ENCODE peak calls at places on chromosomes 3 and 15, in ten cellular contexts. H is pancreas, K is GM23338, B is neural crest cell, X is bronchial epithelial cell, N is PC-9, V is heart right ventricle, P is breast epithelium, U is hepatocyte, Z is fibroblast of pulmonary artery. M is an unnamed sample.

GRCh38 chr3:1138036-1138435 is 45.2 kb downstream of the CNTN6 start:
- DNase-seq in H (no peak), K (no peak), B (no peak), X (no peak), N (no peak), V (no peak), P (no peak), U (no peak), Z (no peak), M (no peak)

GRCh38 chr15:101325263-101326025 is 30.4 kb upstream of the SNRPA1 start:
- DNase-seq in H (no peak), K (no peak), B (no peak), X (no peak), N (no peak), V (no peak), P (peak), U (no peak), Z (no peak), M (no peak)

GRCh38 chr3:68876112-68876713 is 56.1 kb downstream of the TAFA4 start:
- DNase-seq in H (no peak), K (peak), B (peak), X (peak), N (no peak), V (no peak), P (no peak), U (peak), Z (peak), M (peak)

GRCh38 chr15:45431502-45431901 is 53.2 kb upstream of the GATM start:
- DNase-seq in H (no peak), K (no peak), B (no peak), X (no peak), N (no peak), V (no peak), P (no peak), U (no peak), Z (no peak), M (no peak)

GRCh38 chr3:9970020-9970652 is 16.5 kb downstream of the EMC3 start:
- DNase-seq in H (no peak), K (no peak), B (no peak), X (peak), N (peak), V (no peak), P (no peak), U (no peak), Z (peak), M (no peak)

GRCh38 chr15:66394472-66394871 is 7.8 kb downstream of the MAP2K1 start:
- DNase-seq in H (no peak), K (no peak), B (no peak), X (no peak), N (no peak), V (no peak), P (no peak), U (no peak), Z (no peak), M (no peak)

GRCh38 chr3:52398670-52399081 is 46.2 kb downstream of the SEMA3G start:
- DNase-seq in H (peak), K (no peak), B (no peak), X (no peak), N (no peak), V (no peak), P (no peak), U (no peak), Z (no peak), M (no peak)

GRCh38 chr3:45635475-45636256 is 41.1 kb downstream of the LIMD1 start:
- DNase-seq in H (no peak), K (peak), B (no peak), X (peak), N (peak), V (no peak), P (no peak), U (peak), Z (peak), M (no peak)

GRCh38 chr15:98874773-98875172 is 132.8 kb downstream of the PGPEP1L start:
- DNase-seq in H (no peak), K (no peak), B (no peak), X (peak), N (no peak), V (no peak), P (no peak), U (no peak), Z (no peak), M (no peak)

GRCh38 chr3:11136871-11137626 is 17.2 kb upstream of the HRH1 start:
- DNase-seq in H (no peak), K (peak), B (no peak), X (peak), N (peak), V (no peak), P (no peak), U (peak), Z (peak), M (peak)

GRCh38 chr3:72896996-72897757 is 9.3 kb downstream of the GXYLT2 start:
- DNase-seq in H (no peak), K (no peak), B (no peak), X (no peak), N (no peak), V (no peak), P (no peak), U (peak), Z (peak), M (no peak)

GRCh38 chr15:39575180-39575579 is 5.7 kb upstream of the THBS1 start:
- DNase-seq in H (no peak), K (no peak), B (no peak), X (no peak), N (no peak), V (no peak), P (no peak), U (no peak), Z (no peak), M (no peak)

GRCh38 chr3:933311-933710 is 159.5 kb upstream of the CNTN6 start:
- DNase-seq in H (no peak), K (no peak), B (no peak), X (no peak), N (no peak), V (no peak), P (no peak), U (no peak), Z (no peak), M (no peak)

GRCh38 chr15:40696228-40696627 is 1.3 kb downstream of the RAD51 start:
- DNase-seq in H (no peak), K (no peak), B (no peak), X (no peak), N (no peak), V (no peak), P (no peak), U (no peak), Z (no peak), M (no peak)

GRCh38 chr15:40706121-40706520 is 11.1 kb downstream of the RAD51 start:
- DNase-seq in H (no peak), K (no peak), B (no peak), X (no peak), N (peak), V (no peak), P (no peak), U (peak), Z (no peak), M (no peak)

GRCh38 chr15:40697916-40698315 is 2.9 kb downstream of the RAD51 start:
- DNase-seq in H (no peak), K (no peak), B (no peak), X (no peak), N (no peak), V (no peak), P (no peak), U (no peak), Z (no peak), M (no peak)

DNA sequence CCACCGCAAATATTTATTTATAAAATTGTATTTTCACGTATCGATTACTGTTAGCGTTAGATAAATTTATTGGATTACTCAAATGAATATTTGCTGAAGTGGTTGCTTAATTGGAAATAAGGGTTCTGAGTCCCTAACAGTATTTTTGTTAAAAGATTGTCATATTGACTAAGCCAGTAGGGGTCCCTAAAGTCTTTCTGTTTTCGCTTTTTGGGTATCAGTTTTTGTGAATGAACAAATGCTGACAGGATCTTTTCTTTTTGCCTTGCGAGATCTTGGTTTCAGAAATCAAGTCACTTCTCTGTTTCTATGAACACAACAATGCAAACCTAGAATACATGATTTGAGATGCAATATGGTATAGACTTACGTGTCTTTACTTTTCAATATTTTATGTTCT is 7.1 kb downstream of the RAD51 start:
- DNase-seq in H (no peak), K (peak), B (no peak), X (no peak), N (no peak), V (no peak), P (no peak), U (no peak), Z (peak), M (no peak)
- TF ChIP-seq CTCF in H (no peak), K (peak), B (peak), X (no peak), N (peak), V (no peak), P (no peak), U (peak), Z (peak), M (no peak)

GRCh38 chr3:28916713-28917499 is 364.0 kb upstream of the RBMS3 start:
- DNase-seq in H (no peak), K (peak), B (peak), X (peak), N (no peak), V (peak), P (no peak), U (peak), Z (peak), M (no peak)
- TF ChIP-seq CTCF in H (no peak), K (peak), B (no peak), X (peak), N (no peak), V (peak), P (peak), U (peak), Z (peak), M (peak)

GRCh38 chr3:57852896-57853295 is 96.8 kb downstream of the SLMAP start:
- DNase-seq in H (no peak), K (peak), B (no peak), X (peak), N (no peak), V (no peak), P (no peak), U (peak), Z (peak), M (no peak)
- TF ChIP-seq CTCF in H (no peak), K (peak), B (peak), X (no peak), N (peak), V (peak), P (peak), U (peak), Z (peak), M (no peak)

DNA sequence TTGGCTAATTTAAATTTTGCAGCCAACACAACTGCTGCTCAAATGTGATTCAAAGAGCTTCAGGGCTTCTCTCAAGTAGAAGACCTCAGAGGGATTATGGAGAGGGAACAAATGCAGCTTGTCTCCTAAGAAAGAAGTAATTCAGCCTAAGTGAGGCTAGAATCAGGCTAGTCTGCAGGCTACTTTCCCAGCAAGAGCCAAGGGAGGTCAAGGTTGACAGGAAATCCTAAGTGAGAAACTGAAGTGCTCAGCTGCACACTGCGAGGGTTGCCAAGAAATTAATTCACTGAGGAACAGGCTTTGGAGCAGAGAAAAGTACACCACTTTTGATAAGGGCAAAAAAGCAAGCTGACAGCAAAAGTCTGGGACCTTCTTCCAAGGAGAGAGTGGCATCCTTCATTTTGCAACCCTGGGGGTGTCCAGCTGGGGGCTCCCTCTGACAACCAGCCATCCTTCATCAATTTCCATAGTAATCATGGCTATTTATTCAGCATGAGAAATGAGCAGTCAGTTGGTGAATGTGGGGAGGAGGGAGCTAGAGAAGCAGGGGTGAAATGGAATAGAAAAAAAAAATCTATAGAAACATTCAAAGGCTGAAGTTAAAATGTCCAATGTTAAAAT is 646.4 kb upstream of the ADAMTS9 start:
- DNase-seq in H (no peak), K (peak), B (peak), X (no peak), N (no peak), V (no peak), P (no peak), U (no peak), Z (no peak), M (no peak)
- TF ChIP-seq CTCF in H (no peak), K (peak), B (no peak), X (no peak), N (no peak), V (peak), P (no peak), U (peak), Z (peak), M (peak)

DNA sequence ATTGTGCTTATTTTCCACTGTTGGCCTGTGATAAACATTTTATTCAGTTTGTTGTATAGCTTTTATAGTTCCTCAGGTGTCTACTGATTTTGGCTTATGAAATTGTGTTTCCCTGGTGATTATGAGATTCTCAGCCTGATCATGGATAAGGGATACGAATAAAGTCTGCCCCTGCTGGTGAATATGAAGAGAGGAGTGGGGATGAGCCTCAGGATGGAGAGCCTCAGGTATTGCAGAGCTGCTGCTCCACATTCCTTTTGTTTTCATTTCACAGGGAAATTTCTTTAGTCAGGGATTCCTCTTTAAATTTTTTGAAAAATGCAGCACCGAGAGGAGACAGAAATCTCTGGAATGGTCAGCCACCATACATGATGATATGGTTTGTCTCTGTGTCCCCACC is 14.7 kb upstream of the RAB6B start:
- DNase-seq in H (no peak), K (peak), B (no peak), X (no peak), N (no peak), V (no peak), P (no peak), U (no peak), Z (no peak), M (no peak)
- TF ChIP-seq CTCF in H (no peak), K (peak), B (peak), X (peak), N (peak), V (peak), P (no peak), U (no peak), Z (peak), M (peak)

GRCh38 chr3:27293954-27294353 is 75.2 kb downstream of the NEK10 start:
- DNase-seq in H (no peak), K (no peak), B (no peak), X (peak), N (no peak), V (no peak), P (no peak), U (no peak), Z (no peak), M (no peak)
- TF ChIP-seq CTCF in H (no peak), K (no peak), B (no peak), X (no peak), N (no peak), V (no peak), P (no peak), U (no peak), Z (no peak), M (no peak)

DNA sequence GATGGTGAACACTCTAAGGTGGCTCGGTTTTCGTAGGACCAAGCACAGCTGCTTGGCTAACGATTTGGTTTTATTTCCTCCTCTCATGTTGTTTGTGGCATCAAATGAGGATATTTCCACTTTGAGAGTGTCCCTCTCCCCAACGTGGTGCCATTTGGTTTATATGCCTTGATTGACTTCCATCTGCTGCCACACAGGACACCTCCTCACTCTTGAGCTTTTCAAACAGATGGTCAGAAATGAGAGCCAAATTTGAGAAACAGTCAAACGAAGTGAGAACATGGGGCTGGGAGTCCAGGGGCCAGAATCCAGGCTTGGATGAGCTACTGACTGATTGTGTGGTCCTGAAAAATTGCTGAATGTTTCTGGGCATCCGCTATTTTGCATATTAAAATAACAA is 43.5 kb downstream of the CEMIP start:
- DNase-seq in H (no peak), K (no peak), B (no peak), X (no peak), N (no peak), V (no peak), P (no peak), U (no peak), Z (no peak), M (no peak)
- TF ChIP-seq CTCF in H (no peak), K (no peak), B (no peak), X (no peak), N (no peak), V (no peak), P (no peak), U (no peak), Z (no peak), M (no peak)

M was measured in HFF-Myc.